ENCODE peak calls at places on chromosomes 11 and 22, in four cellular contexts. One of them, this sample, is unnamed.

GRCh38 chr11:69249641-69250502 is 44.1 kb upstream of the MYEOV start:
- DNase-seq in OCI-LY7: no peak
- DNase-seq in CD8-positive, alpha-beta T cell: no peak
- DNase-seq in DND-41: no peak
- DNase-seq in this sample: no peak

GRCh38 chr22:41469218-41469851 is 418 bp downstream of the ACO2 start:
- DNase-seq in OCI-LY7: peak; percentile 63
- DNase-seq in CD8-positive, alpha-beta T cell: peak; percentile 55
- DNase-seq in DND-41: no peak
- DNase-seq in this sample: no peak

GRCh38 chr11:74427377-74427776 is 29.1 kb upstream of the PGM2L1 start:
- DNase-seq in OCI-LY7: no peak
- DNase-seq in CD8-positive, alpha-beta T cell: no peak
- DNase-seq in DND-41: no peak
- DNase-seq in this sample: no peak

GRCh38 chr11:111549869-111550203 is 9.3 kb downstream of the LAYN start:
- DNase-seq in OCI-LY7: no peak
- DNase-seq in CD8-positive, alpha-beta T cell: no peak
- DNase-seq in DND-41: no peak
- DNase-seq in this sample: no peak

GRCh38 chr11:67002297-67002913 is 20.5 kb upstream of the SYT12 start:
- DNase-seq in OCI-LY7: no peak
- DNase-seq in CD8-positive, alpha-beta T cell: no peak
- DNase-seq in DND-41: no peak
- DNase-seq in this sample: no peak

GRCh38 chr11:78203184-78203583 is 14.5 kb downstream of the USP35 start:
- DNase-seq in OCI-LY7: no peak
- DNase-seq in CD8-positive, alpha-beta T cell: peak; percentile 88
- DNase-seq in DND-41: peak; percentile 54
- DNase-seq in this sample: peak; percentile 65

GRCh38 chr22:48940988-48941902 is 886.4 kb downstream of the BRD1 start:
- DNase-seq in OCI-LY7: no peak
- DNase-seq in CD8-positive, alpha-beta T cell: no peak
- DNase-seq in DND-41: no peak
- DNase-seq in this sample: no peak

GRCh38 chr22:46854125-46854870 is 91.8 kb downstream of the TBC1D22A start:
- DNase-seq in OCI-LY7: no peak
- DNase-seq in CD8-positive, alpha-beta T cell: no peak
- DNase-seq in DND-41: no peak
- DNase-seq in this sample: no peak

GRCh38 chr11:20647976-20648565 is 21.3 kb upstream of the NELL1 start:
- DNase-seq in OCI-LY7: peak; percentile 43
- DNase-seq in CD8-positive, alpha-beta T cell: no peak
- DNase-seq in DND-41: peak; percentile 53
- DNase-seq in this sample: peak; percentile 4

GRCh38 chr11:47184711-47185304 is 1.4 kb downstream of the PACSIN3 start:
- DNase-seq in OCI-LY7: no peak
- DNase-seq in CD8-positive, alpha-beta T cell: no peak
- DNase-seq in DND-41: no peak
- DNase-seq in this sample: no peak

GRCh38 chr11:103682318-103683184 is 353.9 kb upstream of the DDI1 start:
- DNase-seq in OCI-LY7: peak; percentile 75
- DNase-seq in CD8-positive, alpha-beta T cell: peak; percentile 27
- DNase-seq in DND-41: peak; percentile 66
- DNase-seq in this sample: peak; percentile 8

GRCh38 chr22:32130464-32130863 is 28.6 kb downstream of the C22orf42 start:
- DNase-seq in OCI-LY7: no peak
- DNase-seq in CD8-positive, alpha-beta T cell: no peak
- DNase-seq in DND-41: no peak
- DNase-seq in this sample: no peak

GRCh38 chr11:36235750-36236149 is 53.5 kb downstream of the COMMD9 start:
- DNase-seq in OCI-LY7: no peak
- DNase-seq in CD8-positive, alpha-beta T cell: no peak
- DNase-seq in DND-41: no peak
- DNase-seq in this sample: no peak

GRCh38 chr11:69263736-69264052 is 30.3 kb upstream of the MYEOV start:
- DNase-seq in OCI-LY7: no peak
- DNase-seq in CD8-positive, alpha-beta T cell: no peak
- DNase-seq in DND-41: no peak
- DNase-seq in this sample: no peak

GRCh38 chr11:14259870-14260269 is 99.1 kb downstream of the RRAS2 start:
- DNase-seq in OCI-LY7: no peak
- DNase-seq in CD8-positive, alpha-beta T cell: no peak
- DNase-seq in DND-41: no peak
- DNase-seq in this sample: no peak

GRCh38 chr11:32391965-32392553 is 43.3 kb downstream of the WT1 start:
- DNase-seq in OCI-LY7: no peak
- DNase-seq in CD8-positive, alpha-beta T cell: no peak
- DNase-seq in DND-41: peak; percentile 73
- DNase-seq in this sample: no peak

GRCh38 chr11:95652002-95652472 is 137.5 kb downstream of the FAM76B start:
- DNase-seq in OCI-LY7: no peak
- DNase-seq in CD8-positive, alpha-beta T cell: no peak
- DNase-seq in DND-41: no peak
- DNase-seq in this sample: no peak

GRCh38 chr11:57546869-57547518 is 9.6 kb downstream of the SMTNL1 start:
- DNase-seq in OCI-LY7: no peak
- DNase-seq in CD8-positive, alpha-beta T cell: peak; percentile 24
- DNase-seq in DND-41: no peak
- DNase-seq in this sample: no peak

GRCh38 chr11:125588505-125588904 is 4.1 kb upstream of the STT3A start:
- DNase-seq in OCI-LY7: no peak
- DNase-seq in CD8-positive, alpha-beta T cell: no peak
- DNase-seq in DND-41: no peak
- DNase-seq in this sample: no peak

GRCh38 chr22:32473388-32473952 is 1.1 kb upstream of the FBXO7 start:
- DNase-seq in OCI-LY7: peak; percentile 69
- DNase-seq in CD8-positive, alpha-beta T cell: peak; percentile 33
- DNase-seq in DND-41: peak; percentile 35
- DNase-seq in this sample: peak; percentile 0

GRCh38 chr22:45703758-45704157 is 32.1 kb downstream of the ATXN10 start:
- DNase-seq in OCI-LY7: no peak
- DNase-seq in CD8-positive, alpha-beta T cell: no peak
- DNase-seq in DND-41: no peak
- DNase-seq in this sample: no peak

GRCh38 chr22:27918351-27919221 is 470 bp downstream of the PITPNB start:
- DNase-seq in OCI-LY7: peak; percentile 52
- DNase-seq in CD8-positive, alpha-beta T cell: peak; percentile 38
- DNase-seq in DND-41: peak; percentile 71
- DNase-seq in this sample: peak; percentile 33

GRCh38 chr22:23256986-23257888 is 76.9 kb downstream of the BCR start:
- DNase-seq in OCI-LY7: no peak
- DNase-seq in CD8-positive, alpha-beta T cell: no peak
- DNase-seq in DND-41: no peak
- DNase-seq in this sample: no peak

GRCh38 chr11:118845369-118845768 is 38.3 kb upstream of the CXCR5 start:
- DNase-seq in OCI-LY7: no peak
- DNase-seq in CD8-positive, alpha-beta T cell: no peak
- DNase-seq in DND-41: no peak
- DNase-seq in this sample: no peak

GRCh38 chr22:36301384-36301828 is 48.5 kb downstream of the APOL1 start:
- DNase-seq in OCI-LY7: peak; percentile 82
- DNase-seq in CD8-positive, alpha-beta T cell: peak; percentile 81
- DNase-seq in DND-41: peak; percentile 77
- DNase-seq in this sample: peak; percentile 66

GRCh38 chr22:39017596-39018365 is 3.1 kb upstream of the APOBEC3D start:
- DNase-seq in OCI-LY7: no peak
- DNase-seq in CD8-positive, alpha-beta T cell: no peak
- DNase-seq in DND-41: no peak
- DNase-seq in this sample: no peak

GRCh38 chr22:39026509-39027150 is 5.7 kb downstream of the APOBEC3D start:
- DNase-seq in OCI-LY7: no peak
- DNase-seq in CD8-positive, alpha-beta T cell: no peak
- DNase-seq in DND-41: no peak
- DNase-seq in this sample: no peak

GRCh38 chr22:39024923-39025322 is 4.0 kb downstream of the APOBEC3D start:
- DNase-seq in OCI-LY7: peak; percentile 50
- DNase-seq in CD8-positive, alpha-beta T cell: peak; percentile 38
- DNase-seq in DND-41: no peak
- DNase-seq in this sample: no peak

GRCh38 chr22:39016592-39016991 is 2.5 kb downstream of the APOBEC3C start:
- DNase-seq in OCI-LY7: no peak
- DNase-seq in CD8-positive, alpha-beta T cell: no peak
- DNase-seq in DND-41: no peak
- DNase-seq in this sample: no peak

DNA sequence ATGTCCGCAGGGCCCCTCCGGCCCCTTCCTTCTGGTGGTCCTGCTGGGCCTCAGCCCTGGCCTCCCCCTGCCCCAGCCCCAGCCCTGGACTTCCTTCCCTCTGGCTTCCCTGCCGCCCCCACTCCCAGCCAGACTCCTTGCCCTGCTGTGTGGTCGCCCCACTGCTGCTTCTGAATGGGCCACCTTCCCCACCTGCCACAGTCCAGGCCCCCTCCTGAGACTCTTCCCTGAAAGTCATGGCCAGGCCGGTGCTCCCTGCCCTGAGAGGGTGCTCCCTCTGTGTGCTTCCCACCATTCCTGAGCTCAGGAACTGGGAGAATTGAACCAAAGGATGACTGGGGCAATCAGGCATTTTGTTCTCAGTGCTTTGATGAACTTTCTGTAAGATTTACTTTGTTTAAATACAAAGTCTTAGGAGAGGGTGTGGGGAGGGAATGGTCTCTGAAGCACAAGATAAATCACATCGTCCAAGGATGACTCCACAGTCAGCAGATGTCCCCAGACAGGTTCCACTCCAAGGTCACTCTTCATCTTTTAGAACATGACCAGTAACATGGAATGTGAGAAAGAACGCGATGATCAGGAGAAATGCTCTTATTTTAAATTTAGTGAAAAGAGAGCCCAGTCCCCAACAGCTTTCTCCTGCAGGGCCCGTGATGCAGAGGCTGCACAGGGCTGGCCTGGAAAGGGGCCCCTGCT is 774 bp downstream of the APOBEC3D start:
- DNase-seq in OCI-LY7: no peak
- DNase-seq in CD8-positive, alpha-beta T cell: no peak
- DNase-seq in DND-41: no peak
- DNase-seq in this sample: no peak
- H3K4me3 ChIP-seq in OCI-LY7: peak overlapping the region; percentile 75
- H3K4me3 ChIP-seq in CD8-positive, alpha-beta T cell: peak overlapping the region; percentile 76
- H3K4me3 ChIP-seq in DND-41: peak overlapping the region; percentile 62
- H3K4me3 ChIP-seq in this sample: peak overlapping the region; percentile 56

DNA sequence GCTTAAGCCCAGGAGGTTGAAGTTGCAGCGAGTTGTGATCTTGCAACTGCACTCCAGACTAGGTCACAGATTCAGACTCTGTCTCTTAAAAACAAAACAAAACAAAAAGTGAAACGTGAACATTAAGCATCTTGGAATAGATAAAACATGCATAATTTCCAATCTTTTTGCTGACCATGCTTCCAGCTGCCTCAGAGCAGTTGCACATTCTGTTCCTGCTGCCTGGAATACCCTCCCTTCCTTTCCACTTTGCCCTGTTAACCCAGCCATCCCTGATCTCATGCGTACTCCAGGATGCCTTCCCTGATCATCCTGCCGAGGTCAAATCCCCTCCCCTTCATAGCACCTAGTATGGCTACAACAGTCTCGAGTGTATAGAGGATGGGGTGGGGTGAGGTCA is 685 bp upstream of the CCDC88B start:
- DNase-seq in OCI-LY7: no peak
- DNase-seq in CD8-positive, alpha-beta T cell: no peak
- DNase-seq in DND-41: no peak
- DNase-seq in this sample: no peak
- H3K27ac ChIP-seq in OCI-LY7: peak overlapping the region; percentile 80
- H3K27ac ChIP-seq in CD8-positive, alpha-beta T cell: peak overlapping the region; percentile 77
- H3K27ac ChIP-seq in DND-41: no peak overlapping the region
- H3K27ac ChIP-seq in this sample: peak overlapping the region; percentile 95

GRCh38 chr11:120238968-120239620 is 846 bp upstream of the POU2F3 start:
- DNase-seq in OCI-LY7: no peak
- DNase-seq in CD8-positive, alpha-beta T cell: no peak
- DNase-seq in DND-41: no peak
- DNase-seq in this sample: no peak

GRCh38 chr11:120235024-120235628 is 4.8 kb upstream of the POU2F3 start:
- DNase-seq in OCI-LY7: peak; percentile 66
- DNase-seq in CD8-positive, alpha-beta T cell: peak; percentile 53
- DNase-seq in DND-41: peak; percentile 54
- DNase-seq in this sample: no peak

GRCh38 chr11:120239713-120240640 is at the start of gene POU2F3:
- DNase-seq in OCI-LY7: no peak
- DNase-seq in CD8-positive, alpha-beta T cell: no peak
- DNase-seq in DND-41: no peak
- DNase-seq in this sample: no peak

GRCh38 chr11:120233207-120233803 is 6.6 kb upstream of the POU2F3 start:
- DNase-seq in OCI-LY7: no peak
- DNase-seq in CD8-positive, alpha-beta T cell: no peak
- DNase-seq in DND-41: no peak
- DNase-seq in this sample: no peak

GRCh38 chr11:120236169-120237107 is 3.5 kb upstream of the POU2F3 start:
- DNase-seq in OCI-LY7: no peak
- DNase-seq in CD8-positive, alpha-beta T cell: no peak
- DNase-seq in DND-41: no peak
- DNase-seq in this sample: no peak
- H3K4me3 ChIP-seq in OCI-LY7: no peak overlapping the region
- H3K4me3 ChIP-seq in CD8-positive, alpha-beta T cell: no peak overlapping the region
- H3K4me3 ChIP-seq in DND-41: no peak overlapping the region
- H3K4me3 ChIP-seq in this sample: no peak overlapping the region

GRCh38 chr11:15547685-15548084 is 433.0 kb downstream of the INSC start:
- DNase-seq in OCI-LY7: no peak
- DNase-seq in CD8-positive, alpha-beta T cell: no peak
- DNase-seq in DND-41: no peak
- DNase-seq in this sample: no peak
- H3K27ac ChIP-seq in OCI-LY7: no peak overlapping the region
- H3K27ac ChIP-seq in CD8-positive, alpha-beta T cell: no peak overlapping the region
- H3K27ac ChIP-seq in DND-41: no peak overlapping the region
- H3K27ac ChIP-seq in this sample: no peak overlapping the region